ENCODE peak calls at places on chromosome 7, in nine cellular contexts. L is GM06990; F is RWPE1; B is cardiac fibroblast; D is kidney; I is left ventricle myocardium superior; M is activated naive CD4-positive, alpha-beta T cell; P is iPS-NIHi11; Z is HCT116. C is an unnamed sample.

GRCh38 chr7:55266243-55266642 is 98.9 kb upstream of the LANCL2 start:
- DNase-seq in P (no peak), D (no peak), F (no peak), L (no peak), B (no peak), I (no peak), Z (no peak), M (no peak), C (no peak)

GRCh38 chr7:109479388-109479787 is 909.7 kb downstream of the DNAJB9 start:
- DNase-seq in I (no peak), P (no peak), L (no peak), M (no peak), D (no peak), B (peak), Z (no peak), F (no peak), C (peak)

GRCh38 chr7:78090616-78091015 is 292.0 kb downstream of the PHTF2 start:
- DNase-seq in F (no peak), I (no peak), L (no peak), D (no peak), P (no peak), M (no peak), B (peak), Z (no peak), C (peak)

GRCh38 chr7:29878081-29878688 is 71.9 kb downstream of the WIPF3 start:
- DNase-seq in Z (no peak), P (no peak), D (no peak), I (no peak), L (peak), M (no peak), B (peak), F (peak), C (peak)

GRCh38 chr7:106862317-106863183 is 2.5 kb upstream of the PIK3CG start:
- DNase-seq in I (no peak), Z (no peak), B (no peak), M (no peak), D (no peak), P (no peak), L (no peak), F (no peak), C (no peak)

GRCh38 chr7:24756989-24757798 is at the start of gene GSDME:
- DNase-seq in Z (no peak), D (peak), F (peak), B (peak), M (no peak), I (peak), L (peak), P (peak), C (peak)

GRCh38 chr7:105493928-105494325 is 28.1 kb downstream of the PUS7 start:
- DNase-seq in L (no peak), I (no peak), Z (no peak), P (no peak), M (no peak), B (peak), D (no peak), F (no peak), C (no peak)

GRCh38 chr7:130668258-130669050 is at the start of gene COPG2:
- DNase-seq in M (peak), B (peak), I (peak), Z (peak), D (peak), F (peak), P (peak), L (peak), C (peak)

GRCh38 chr7:35630573-35630972 is 64.4 kb downstream of the HERPUD2 start:
- DNase-seq in Z (no peak), F (no peak), M (no peak), L (no peak), P (no peak), B (peak), D (no peak), I (no peak), C (no peak)

GRCh38 chr7:95611224-95611623 is 14.9 kb upstream of the PDK4 start:
- DNase-seq in B (no peak), L (no peak), F (no peak), Z (no peak), P (no peak), D (no peak), I (no peak), M (no peak), C (no peak)

GRCh38 chr7:120988591-120989299 is at the start of gene CPED1:
- DNase-seq in I (peak), M (peak), B (peak), F (peak), L (peak), Z (no peak), D (peak), P (peak), C (peak)

GRCh38 chr7:123372368-123372767 is 162.0 kb downstream of the IQUB start:
- DNase-seq in D (no peak), Z (no peak), B (peak), M (no peak), L (no peak), I (no peak), P (no peak), F (no peak), C (no peak)

GRCh38 chr7:2530076-2530967 is 10.7 kb downstream of the LFNG start:
- DNase-seq in L (peak), B (no peak), D (peak), I (peak), F (peak), P (no peak), Z (no peak), M (no peak), C (peak)

GRCh38 chr7:113664867-113665266 is 253.9 kb downstream of the PPP1R3A start:
- DNase-seq in D (no peak), F (no peak), L (no peak), P (no peak), M (no peak), Z (no peak), B (no peak), I (no peak), C (peak)

GRCh38 chr7:13057462-13058200 is 370.2 kb downstream of the ARL4A start:
- DNase-seq in L (peak), F (no peak), M (no peak), D (no peak), I (no peak), P (no peak), B (peak), Z (no peak), C (no peak)

C was measured in DMS53.